ENCODE peak calls at places on chromosomes 2 and 18, in four cellular contexts. One of them, this sample, is unnamed. For H3K4me1, the result is how much of the 10 kb centered on the place peaks cover.

GRCh38 chr2:191363267-191363666 is 118.1 kb downstream of the MYO1B start:
- DNase-seq in upper lobe of left lung: no peak
- DNase-seq in HepG2: no peak
- DNase-seq in breast epithelium: no peak
- DNase-seq in this sample: no peak

GRCh38 chr2:170932166-170932565 is 3.1 kb downstream of the GORASP2 start:
- DNase-seq in upper lobe of left lung: no peak
- DNase-seq in HepG2: no peak
- DNase-seq in breast epithelium: no peak
- DNase-seq in this sample: no peak

GRCh38 chr2:159438720-159439353 is 152.3 kb upstream of the WDSUB1 start:
- DNase-seq in HepG2: no peak
- DNase-seq in upper lobe of left lung: no peak
- DNase-seq in breast epithelium: no peak
- DNase-seq in this sample: no peak

GRCh38 chr2:234204480-234204879 is 154.0 kb downstream of the SPP2 start:
- DNase-seq in breast epithelium: no peak
- DNase-seq in upper lobe of left lung: no peak
- DNase-seq in HepG2: no peak
- DNase-seq in this sample: no peak

GRCh38 chr18:27223570-27224340 is 38.6 kb upstream of the CHST9 start:
- DNase-seq in HepG2: no peak
- DNase-seq in breast epithelium: no peak
- DNase-seq in upper lobe of left lung: no peak
- DNase-seq in this sample: no peak

GRCh38 chr2:3674446-3674845 is 16.4 kb downstream of the ALLC start:
- DNase-seq in upper lobe of left lung: no peak
- DNase-seq in breast epithelium: no peak
- DNase-seq in HepG2: no peak
- DNase-seq in this sample: no peak

GRCh38 chr2:38107738-38108410 is 31.9 kb upstream of the CYP1B1 start:
- DNase-seq in breast epithelium: no peak
- DNase-seq in HepG2: no peak
- DNase-seq in upper lobe of left lung: no peak
- DNase-seq in this sample: no peak

GRCh38 chr2:166765141-166765540 is 123.1 kb upstream of the XIRP2 start:
- DNase-seq in HepG2: no peak
- DNase-seq in upper lobe of left lung: no peak
- DNase-seq in breast epithelium: no peak
- DNase-seq in this sample: no peak

GRCh38 chr18:37465922-37466321 is 99.7 kb downstream of the CELF4 start:
- DNase-seq in breast epithelium: no peak
- DNase-seq in upper lobe of left lung: no peak
- DNase-seq in HepG2: no peak
- DNase-seq in this sample: peak

GRCh38 chr2:120239488-120240287 is 13.0 kb upstream of the RALB start:
- DNase-seq in breast epithelium: no peak
- DNase-seq in HepG2: peak
- DNase-seq in upper lobe of left lung: no peak
- DNase-seq in this sample: no peak

GRCh38 chr2:171330155-171330956 is 103.4 kb downstream of the METTL8 start:
- DNase-seq in upper lobe of left lung: no peak
- DNase-seq in breast epithelium: no peak
- DNase-seq in HepG2: no peak
- DNase-seq in this sample: no peak

GRCh38 chr2:136448435-136448834 is 316.9 kb upstream of the THSD7B start:
- DNase-seq in HepG2: no peak
- DNase-seq in breast epithelium: no peak
- DNase-seq in upper lobe of left lung: no peak
- DNase-seq in this sample: no peak

GRCh38 chr2:75277111-75277510 is 77.8 kb upstream of the TACR1 start:
- DNase-seq in breast epithelium: no peak
- DNase-seq in upper lobe of left lung: no peak
- DNase-seq in HepG2: no peak
- DNase-seq in this sample: no peak

GRCh38 chr18:9732031-9732430 is 23.9 kb downstream of the RAB31 start:
- DNase-seq in breast epithelium: no peak
- DNase-seq in HepG2: no peak
- DNase-seq in upper lobe of left lung: no peak
- DNase-seq in this sample: no peak

GRCh38 chr2:235500761-235501662 is 7.2 kb downstream of the AGAP1 start:
- DNase-seq in upper lobe of left lung: no peak
- DNase-seq in HepG2: no peak
- DNase-seq in breast epithelium: no peak
- DNase-seq in this sample: no peak

GRCh38 chr18:46073474-46074331 is 1.6 kb upstream of the PSTPIP2 start:
- DNase-seq in breast epithelium: no peak
- DNase-seq in upper lobe of left lung: no peak
- DNase-seq in HepG2: peak
- DNase-seq in this sample: peak

GRCh38 chr18:58213931-58214431 is 170.0 kb downstream of the NEDD4L start:
- DNase-seq in HepG2: no peak
- DNase-seq in upper lobe of left lung: no peak
- DNase-seq in breast epithelium: no peak
- DNase-seq in this sample: no peak

GRCh38 chr2:102971661-102972060 is 209.8 kb downstream of the TMEM182 start:
- DNase-seq in HepG2: no peak
- DNase-seq in upper lobe of left lung: no peak
- DNase-seq in breast epithelium: no peak
- DNase-seq in this sample: no peak

GRCh38 chr18:9536354-9537152 is 61.2 kb downstream of the RALBP1 start:
- DNase-seq in breast epithelium: no peak
- DNase-seq in HepG2: no peak
- DNase-seq in upper lobe of left lung: no peak
- DNase-seq in this sample: no peak

GRCh38 chr2:215707608-215708007 is 271.7 kb upstream of the FN1 start:
- DNase-seq in HepG2: no peak
- DNase-seq in breast epithelium: no peak
- DNase-seq in upper lobe of left lung: no peak
- DNase-seq in this sample: no peak

GRCh38 chr18:45241982-45242565 is 373.2 kb upstream of the SLC14A2 start:
- DNase-seq in upper lobe of left lung: no peak
- DNase-seq in breast epithelium: no peak
- DNase-seq in HepG2: no peak
- DNase-seq in this sample: no peak

GRCh38 chr2:52732849-52733395 is 1034.7 kb upstream of the CHAC2 start:
- DNase-seq in breast epithelium: no peak
- DNase-seq in HepG2: no peak
- DNase-seq in upper lobe of left lung: no peak
- DNase-seq in this sample: no peak

GRCh38 chr2:159907914-159908313 is 109.9 kb upstream of the CD302 start:
- DNase-seq in breast epithelium: no peak
- DNase-seq in upper lobe of left lung: no peak
- DNase-seq in HepG2: no peak
- DNase-seq in this sample: no peak

GRCh38 chr18:31489311-31489710 is 8.7 kb upstream of the DSG2 start:
- DNase-seq in HepG2: no peak
- DNase-seq in upper lobe of left lung: no peak
- DNase-seq in breast epithelium: no peak
- DNase-seq in this sample: no peak

GRCh38 chr2:166375736-166376487 is at the start of gene SCN9A:
- DNase-seq in breast epithelium: peak
- DNase-seq in HepG2: peak
- DNase-seq in upper lobe of left lung: peak
- DNase-seq in this sample: peak

GRCh38 chr2:174752403-174753037 is 11.8 kb downstream of the CHRNA1 start:
- DNase-seq in breast epithelium: no peak
- DNase-seq in upper lobe of left lung: no peak
- DNase-seq in HepG2: no peak
- DNase-seq in this sample: no peak

GRCh38 chr2:180337136-180337535 is 330.0 kb upstream of the CWC22 start:
- DNase-seq in HepG2: no peak
- DNase-seq in breast epithelium: no peak
- DNase-seq in upper lobe of left lung: no peak
- DNase-seq in this sample: no peak

GRCh38 chr2:74186038-74186437 is 7.4 kb upstream of the MOB1A start:
- DNase-seq in HepG2: no peak
- DNase-seq in upper lobe of left lung: peak
- DNase-seq in breast epithelium: no peak
- DNase-seq in this sample: no peak

GRCh38 chr2:19711470-19712372 is 190.1 kb downstream of the TTC32 start:
- DNase-seq in HepG2: peak
- DNase-seq in upper lobe of left lung: no peak
- DNase-seq in breast epithelium: no peak
- DNase-seq in this sample: no peak

GRCh38 chr2:182132605-182133004 is 147.0 kb downstream of the PPP1R1C start:
- DNase-seq in upper lobe of left lung: no peak
- DNase-seq in breast epithelium: no peak
- DNase-seq in HepG2: no peak
- DNase-seq in this sample: no peak

GRCh38 chr2:68917034-68917718 is 35.5 kb downstream of the GKN2 start:
- DNase-seq in breast epithelium: no peak
- DNase-seq in HepG2: no peak
- DNase-seq in upper lobe of left lung: no peak
- DNase-seq in this sample: no peak

GRCh38 chr2:155223781-155224406 is 525.4 kb downstream of the KCNJ3 start:
- DNase-seq in HepG2: peak
- DNase-seq in upper lobe of left lung: no peak
- DNase-seq in breast epithelium: no peak
- DNase-seq in this sample: peak

DNA sequence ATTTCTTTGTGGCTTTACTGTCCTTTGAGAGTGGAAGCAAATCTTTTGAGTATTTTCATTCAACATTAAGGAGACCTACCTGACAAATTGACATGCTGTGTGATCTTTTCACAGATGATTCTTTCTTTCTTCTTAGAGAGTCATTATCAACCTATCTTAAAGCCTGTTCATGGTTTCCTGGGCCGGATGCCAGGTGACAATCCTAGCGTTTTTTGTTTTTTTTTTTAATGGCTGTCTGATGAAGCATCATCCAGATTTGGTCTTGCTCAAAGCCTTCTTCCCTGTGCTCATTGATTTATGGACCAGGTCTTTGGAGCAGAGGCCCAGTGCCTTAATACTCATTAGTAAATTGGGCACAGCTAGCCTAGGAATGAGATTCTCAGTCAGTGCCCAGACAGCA is 9.8 kb upstream of the MGAT5 start:
- DNase-seq in HepG2: no peak
- DNase-seq in breast epithelium: no peak
- DNase-seq in upper lobe of left lung: no peak
- DNase-seq in this sample: no peak
- H3K27ac ChIP-seq in HepG2: no peak
- H3K27ac ChIP-seq in breast epithelium: no peak
- H3K27ac ChIP-seq in upper lobe of left lung: no peak
- H3K27ac ChIP-seq in this sample: no peak

DNA sequence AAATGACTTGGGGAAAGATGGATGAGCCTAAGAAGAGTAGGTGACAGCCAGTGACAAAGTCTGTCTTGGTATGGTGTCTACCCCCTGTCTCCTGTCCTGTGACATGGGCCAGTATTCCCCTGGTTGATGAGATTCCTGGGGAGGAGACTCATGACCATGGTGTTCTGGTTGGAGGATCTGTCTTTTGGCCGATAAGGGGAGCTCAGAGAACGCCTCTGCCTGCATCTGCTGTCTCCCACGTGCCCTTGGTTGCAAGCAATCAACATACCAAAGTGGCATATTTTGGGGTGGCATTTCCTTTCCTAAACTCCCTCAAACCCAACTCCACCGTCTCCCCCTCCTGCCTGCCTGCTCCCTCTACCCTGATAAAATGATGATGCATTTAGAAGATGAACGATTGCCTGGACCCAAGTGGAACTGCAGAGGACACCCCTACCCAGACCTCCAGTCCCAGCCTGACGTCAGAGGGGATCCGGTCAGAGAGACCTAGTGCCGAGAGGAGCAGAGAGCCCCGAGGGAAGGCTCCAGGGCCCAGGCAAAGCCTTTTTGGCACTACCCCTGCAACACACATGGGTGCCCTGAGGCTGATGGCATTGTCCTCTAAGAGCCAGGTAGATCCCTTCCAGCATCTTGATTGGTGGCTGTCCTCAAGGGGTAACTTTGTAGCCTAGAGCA is 124.2 kb upstream of the MSH6 start:
- DNase-seq in breast epithelium: no peak
- DNase-seq in upper lobe of left lung: no peak
- DNase-seq in HepG2: no peak
- DNase-seq in this sample: no peak
- H3K4me1 ChIP-seq in breast epithelium: under half
- H3K4me1 ChIP-seq in upper lobe of left lung: under half
- H3K4me1 ChIP-seq in HepG2: under half
- H3K4me1 ChIP-seq in this sample: under half

GRCh38 chr18:74291771-74292540 is at the start of gene CYB5A:
- DNase-seq in breast epithelium: peak
- DNase-seq in HepG2: peak
- DNase-seq in upper lobe of left lung: peak
- DNase-seq in this sample: peak
- TF ChIP-seq POLR2A in breast epithelium: no peak
- TF ChIP-seq POLR2A in HepG2: peak
- TF ChIP-seq POLR2A in upper lobe of left lung: peak
- TF ChIP-seq POLR2A in this sample: no peak

GRCh38 chr2:109350526-109350925 is 221.5 kb downstream of the SH3RF3 start:
- DNase-seq in breast epithelium: no peak
- DNase-seq in upper lobe of left lung: no peak
- DNase-seq in HepG2: no peak
- DNase-seq in this sample: no peak

GRCh38 chr2:109349555-109350430 is 220.8 kb downstream of the SH3RF3 start:
- DNase-seq in upper lobe of left lung: no peak
- DNase-seq in HepG2: no peak
- DNase-seq in breast epithelium: no peak
- DNase-seq in this sample: no peak

GRCh38 chr2:109352066-109352897 is 223.3 kb downstream of the SH3RF3 start:
- DNase-seq in upper lobe of left lung: no peak
- DNase-seq in HepG2: no peak
- DNase-seq in breast epithelium: no peak
- DNase-seq in this sample: no peak

GRCh38 chr2:109352898-109353689 is 224.1 kb downstream of the SH3RF3 start:
- DNase-seq in upper lobe of left lung: no peak
- DNase-seq in HepG2: no peak
- DNase-seq in breast epithelium: no peak
- DNase-seq in this sample: peak

GRCh38 chr2:109351164-109351756 is 222.3 kb downstream of the SH3RF3 start:
- DNase-seq in upper lobe of left lung: peak
- DNase-seq in HepG2: no peak
- DNase-seq in breast epithelium: peak
- DNase-seq in this sample: peak
- H3K27ac ChIP-seq in upper lobe of left lung: peak
- H3K27ac ChIP-seq in HepG2: no peak
- H3K27ac ChIP-seq in breast epithelium: no peak
- H3K27ac ChIP-seq in this sample: no peak